ENCODE peak calls at places on chromosomes 16 and 17, in six cellular contexts. A is neural progenitor cell, R is pancreas, Z is gastrocnemius medialis, E is uterus, O is A549. J is an unnamed sample. For H3K4me1, the result is how much of the 10 kb centered on the place peaks cover.

GRCh38 chr17:57609125-57609877 is 135.8 kb downstream of the CCDC182 start:
- DNase-seq in A (no peak), Z (no peak), O (no peak), R (peak), E (no peak), J (no peak)

GRCh38 chr16:23026777-23027362 is 122.4 kb downstream of the USP31 start:
- DNase-seq in A (peak), O (peak), E (no peak), R (no peak), Z (no peak), J (no peak)

GRCh38 chr17:3571043-3571900 is 13.7 kb upstream of the TRPV3 start:
- DNase-seq in A (no peak), O (no peak), E (no peak), Z (no peak), R (no peak), J (no peak)

GRCh38 chr17:47804461-47804860 is 17.1 kb downstream of the OSBPL7 start:
- DNase-seq in E (no peak), R (no peak), Z (no peak), A (no peak), O (no peak), J (no peak)

GRCh38 chr16:71287454-71287853 is 1.7 kb downstream of the CMTR2 start:
- DNase-seq in E (no peak), O (no peak), Z (no peak), A (no peak), R (no peak), J (no peak)

GRCh38 chr16:86818701-86819522 is 240.6 kb downstream of the FOXL1 start:
- DNase-seq in A (no peak), Z (no peak), O (no peak), E (no peak), R (no peak), J (no peak)

GRCh38 chr17:47692895-47693666 is 880 bp upstream of the TBKBP1 start:
- DNase-seq in A (no peak), R (peak), Z (no peak), E (no peak), O (no peak), J (no peak)

GRCh38 chr17:62800580-62800979 is 7.5 kb downstream of the MARCHF10 start:
- DNase-seq in A (no peak), Z (no peak), R (no peak), O (peak), E (no peak), J (no peak)

GRCh38 chr17:63579633-63580032 is 21.1 kb upstream of the TACO1 start:
- DNase-seq in O (no peak), A (no peak), Z (no peak), E (no peak), R (no peak), J (peak)

GRCh38 chr17:50045154-50045553 is 10.8 kb upstream of the ITGA3 start:
- DNase-seq in E (no peak), Z (no peak), A (no peak), O (peak), R (no peak), J (no peak)

GRCh38 chr16:25874196-25874595 is 182.4 kb downstream of the HS3ST4 start:
- DNase-seq in A (no peak), R (no peak), E (no peak), O (no peak), Z (no peak), J (no peak)

GRCh38 chr17:67386965-67387551 is 10.0 kb downstream of the PITPNC1 start:
- DNase-seq in E (no peak), R (peak), O (peak), Z (no peak), A (peak), J (peak)

GRCh38 chr16:19980866-19981265 is 92.8 kb downstream of the GPR139 start:
- DNase-seq in R (no peak), A (peak), O (peak), E (no peak), Z (no peak), J (no peak)

GRCh38 chr16:52066951-52067350 is 480.0 kb downstream of the TOX3 start:
- DNase-seq in R (no peak), O (no peak), E (no peak), A (no peak), Z (no peak), J (no peak)

GRCh38 chr17:44278006-44278405 is 10.1 kb upstream of the SLC4A1 start:
- DNase-seq in R (no peak), Z (no peak), E (no peak), O (no peak), A (no peak), J (no peak)

GRCh38 chr16:19783363-19783762 is 65.3 kb downstream of the IQCK start:
- DNase-seq in Z (no peak), A (no peak), R (no peak), O (no peak), E (no peak), J (no peak)

GRCh38 chr16:495127-495748 is 32.3 kb upstream of the CAPN15 start:
- DNase-seq in A (peak), O (peak), R (no peak), E (no peak), Z (no peak), J (no peak)

GRCh38 chr16:89103781-89104180 is 10.1 kb downstream of the ACSF3 start:
- DNase-seq in R (no peak), O (no peak), Z (no peak), A (no peak), E (no peak), J (no peak)

GRCh38 chr16:54647216-54647615 is 283.4 kb upstream of the IRX5 start:
- DNase-seq in O (no peak), R (no peak), E (no peak), A (no peak), Z (no peak), J (no peak)

GRCh38 chr16:66551362-66551761 is 1.0 kb upstream of the CKLF start:
- DNase-seq in E (no peak), Z (no peak), A (peak), O (peak), R (no peak), J (no peak)

GRCh38 chr17:4004517-4005295 is 40.5 kb upstream of the ATP2A3 start:
- DNase-seq in R (peak), O (peak), E (no peak), Z (no peak), A (peak), J (peak)

GRCh38 chr17:44719444-44719843 is 11.0 kb downstream of the DBF4B start:
- DNase-seq in E (no peak), O (no peak), Z (no peak), A (no peak), R (no peak), J (no peak)

GRCh38 chr17:4474093-4474492 is 24.6 kb upstream of the SPNS2 start:
- DNase-seq in R (no peak), O (no peak), E (no peak), Z (peak), A (no peak), J (no peak)

DNA sequence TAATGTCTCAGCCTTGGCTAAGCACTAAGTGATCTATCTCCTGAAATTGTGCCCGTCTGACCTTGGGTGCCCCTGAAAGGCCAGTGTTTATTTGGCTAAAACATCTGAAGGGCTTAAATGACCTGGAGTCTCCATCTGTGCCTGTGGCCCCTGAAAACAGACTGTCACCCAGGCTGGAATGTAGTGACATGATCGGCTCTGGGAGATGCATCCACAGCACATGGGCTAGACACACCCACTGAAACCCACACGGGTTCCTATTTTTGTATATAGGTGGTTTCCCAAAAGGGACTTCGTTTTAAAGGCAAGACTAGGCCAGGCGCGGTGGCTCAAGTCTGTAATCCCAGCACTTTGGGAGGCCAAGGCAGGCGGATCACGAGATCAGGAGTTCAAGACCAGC is 13.5 kb downstream of the CEP295NL start:
- DNase-seq in R (no peak), A (no peak), E (no peak), Z (no peak), O (no peak), J (no peak)
- H3K4me3 ChIP-seq in R (no peak), A (no peak), E (no peak), Z (no peak), O (no peak), J (no peak)

DNA sequence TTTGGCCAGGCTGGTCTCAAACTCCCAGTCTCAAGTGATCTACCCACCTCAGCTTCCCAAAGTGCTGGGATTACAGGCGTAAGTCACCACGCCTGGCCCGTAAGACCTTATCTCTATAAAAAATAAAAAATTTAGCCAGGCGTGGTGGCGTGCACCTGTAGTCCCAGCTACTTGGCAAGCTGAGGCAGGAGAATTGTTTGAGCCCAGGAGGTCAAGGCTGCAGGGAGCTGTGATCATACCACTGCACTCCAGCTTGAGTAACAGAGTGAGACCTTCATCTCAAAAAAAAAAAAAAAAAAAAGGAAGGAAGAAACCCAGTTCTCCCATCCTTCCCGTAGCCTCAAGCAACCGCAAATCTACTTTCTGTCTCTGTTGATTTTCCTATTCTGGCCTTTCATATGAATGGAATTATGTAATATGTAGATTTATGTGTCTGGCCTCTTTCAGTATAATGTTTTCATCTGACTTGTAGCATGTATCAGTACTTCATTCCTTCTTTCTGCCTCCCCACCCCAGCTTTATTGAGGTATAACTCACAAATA is 11.1 kb downstream of the CASC3 start:
- DNase-seq in R (no peak), E (no peak), A (no peak), O (no peak), Z (no peak), J (no peak)
- H3K27ac ChIP-seq in R (no peak), E (no peak), A (no peak), O (no peak), Z (no peak), J (no peak)

GRCh38 chr16:82748026-82748425 is 121.3 kb downstream of the CDH13 start:
- DNase-seq in O (no peak), A (no peak), Z (peak), E (peak), R (no peak), J (no peak)
- H3K4me1 ChIP-seq in O (under half), A (under half), Z (under half), E (under half), R (under half), J (under half)

DNA sequence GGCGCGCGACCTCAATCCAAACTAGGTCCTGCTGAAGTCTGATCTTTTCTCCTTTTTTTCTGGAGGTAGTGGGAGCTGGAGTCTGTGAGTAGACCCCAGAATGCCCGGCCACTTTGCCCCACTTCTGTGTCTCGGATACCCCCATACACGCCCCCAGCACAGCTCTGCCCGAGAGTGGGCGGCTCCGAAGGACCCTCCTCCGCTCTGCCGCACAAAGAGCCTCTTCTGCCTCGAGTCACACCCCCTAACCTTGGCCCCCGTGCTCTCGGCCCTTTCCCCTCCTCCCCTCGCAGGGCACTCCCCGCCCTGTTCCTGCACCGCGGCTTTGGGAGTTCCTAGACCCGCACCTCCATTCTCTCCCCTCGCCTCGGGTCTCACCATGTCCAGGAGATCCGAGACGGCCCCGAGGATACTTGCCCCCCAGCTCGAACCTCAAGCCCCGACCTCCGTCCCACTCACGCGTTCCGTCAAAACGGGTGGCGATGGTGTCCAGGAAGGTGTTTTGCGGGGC is 476 bp downstream of the KCNH4 start:
- DNase-seq in O (no peak), A (peak), R (no peak), E (no peak), Z (no peak), J (no peak)
- H3K4me3 ChIP-seq in O (peak), A (peak), R (peak), E (peak), Z (peak), J (peak)

GRCh38 chr17:42305543-42306384 is 17.5 kb downstream of the STAT5A start:
- DNase-seq in E (no peak), A (no peak), Z (no peak), R (no peak), O (no peak), J (no peak)
- H3K27ac ChIP-seq in E (no peak), A (no peak), Z (no peak), R (no peak), O (no peak), J (peak)